ENCODE peak calls at places on chromosomes 3 and 15, in six cellular contexts. One of them, this sample, is unnamed.

GRCh38 chr15:76236350-76236749 is 74.9 kb downstream of the ETFA start:
- DNase-seq in upper lobe of left lung: no peak
- DNase-seq in HCT116: no peak
- DNase-seq in breast epithelium: no peak
- DNase-seq in sigmoid colon: no peak
- DNase-seq in endothelial cell of umbilical vein: no peak
- DNase-seq in this sample: no peak

GRCh38 chr3:14371573-14372474 is 30.6 kb upstream of the SLC6A6 start:
- DNase-seq in upper lobe of left lung: peak
- DNase-seq in HCT116: peak
- DNase-seq in endothelial cell of umbilical vein: peak
- DNase-seq in breast epithelium: peak
- DNase-seq in sigmoid colon: peak
- DNase-seq in this sample: peak

GRCh38 chr3:81270603-81271371 is 490.7 kb downstream of the GBE1 start:
- DNase-seq in sigmoid colon: no peak
- DNase-seq in upper lobe of left lung: no peak
- DNase-seq in endothelial cell of umbilical vein: no peak
- DNase-seq in breast epithelium: no peak
- DNase-seq in HCT116: no peak
- DNase-seq in this sample: no peak

GRCh38 chr15:40985541-40986330 is 32.5 kb downstream of the CHAC1 start:
- DNase-seq in sigmoid colon: no peak
- DNase-seq in HCT116: no peak
- DNase-seq in endothelial cell of umbilical vein: no peak
- DNase-seq in upper lobe of left lung: no peak
- DNase-seq in breast epithelium: no peak
- DNase-seq in this sample: no peak

GRCh38 chr3:131386429-131386926 is 4.9 kb downstream of the NUDT16 start:
- DNase-seq in endothelial cell of umbilical vein: peak
- DNase-seq in upper lobe of left lung: peak
- DNase-seq in breast epithelium: no peak
- DNase-seq in sigmoid colon: peak
- DNase-seq in HCT116: no peak
- DNase-seq in this sample: peak

GRCh38 chr3:188253800-188254452 is 100.0 kb downstream of the LPP start:
- DNase-seq in HCT116: no peak
- DNase-seq in breast epithelium: no peak
- DNase-seq in upper lobe of left lung: no peak
- DNase-seq in sigmoid colon: no peak
- DNase-seq in endothelial cell of umbilical vein: no peak
- DNase-seq in this sample: no peak

GRCh38 chr3:2873986-2874385 is 236.2 kb downstream of the IL5RA start:
- DNase-seq in sigmoid colon: no peak
- DNase-seq in breast epithelium: no peak
- DNase-seq in upper lobe of left lung: no peak
- DNase-seq in endothelial cell of umbilical vein: no peak
- DNase-seq in HCT116: no peak
- DNase-seq in this sample: no peak

GRCh38 chr3:133437391-133438093 is 37.7 kb downstream of the BFSP2 start:
- DNase-seq in upper lobe of left lung: no peak
- DNase-seq in breast epithelium: no peak
- DNase-seq in endothelial cell of umbilical vein: peak
- DNase-seq in HCT116: no peak
- DNase-seq in sigmoid colon: no peak
- DNase-seq in this sample: no peak

GRCh38 chr15:42510258-42511009 is 15.0 kb downstream of the SNAP23 start:
- DNase-seq in endothelial cell of umbilical vein: no peak
- DNase-seq in sigmoid colon: no peak
- DNase-seq in HCT116: no peak
- DNase-seq in breast epithelium: no peak
- DNase-seq in upper lobe of left lung: no peak
- DNase-seq in this sample: no peak

GRCh38 chr3:197404030-197404429 is 105.6 kb upstream of the DLG1 start:
- DNase-seq in upper lobe of left lung: no peak
- DNase-seq in breast epithelium: no peak
- DNase-seq in sigmoid colon: no peak
- DNase-seq in HCT116: no peak
- DNase-seq in endothelial cell of umbilical vein: no peak
- DNase-seq in this sample: peak

GRCh38 chr3:27254896-27255295 is 114.3 kb downstream of the NEK10 start:
- DNase-seq in endothelial cell of umbilical vein: no peak
- DNase-seq in HCT116: no peak
- DNase-seq in breast epithelium: no peak
- DNase-seq in sigmoid colon: no peak
- DNase-seq in upper lobe of left lung: no peak
- DNase-seq in this sample: no peak

GRCh38 chr3:132006605-132007204 is 28.1 kb downstream of the CPNE4 start:
- DNase-seq in breast epithelium: no peak
- DNase-seq in upper lobe of left lung: no peak
- DNase-seq in endothelial cell of umbilical vein: peak
- DNase-seq in sigmoid colon: no peak
- DNase-seq in HCT116: peak
- DNase-seq in this sample: no peak

GRCh38 chr3:155101398-155101797 is 21.3 kb downstream of the MME start:
- DNase-seq in sigmoid colon: no peak
- DNase-seq in breast epithelium: no peak
- DNase-seq in upper lobe of left lung: no peak
- DNase-seq in endothelial cell of umbilical vein: no peak
- DNase-seq in HCT116: no peak
- DNase-seq in this sample: no peak

GRCh38 chr3:106945435-106945834 is 431.8 kb upstream of the CCDC54 start:
- DNase-seq in upper lobe of left lung: no peak
- DNase-seq in endothelial cell of umbilical vein: no peak
- DNase-seq in HCT116: no peak
- DNase-seq in breast epithelium: no peak
- DNase-seq in sigmoid colon: no peak
- DNase-seq in this sample: no peak

GRCh38 chr3:127421943-127422662 is 134.3 kb upstream of the PRR20G start:
- DNase-seq in endothelial cell of umbilical vein: no peak
- DNase-seq in HCT116: no peak
- DNase-seq in upper lobe of left lung: no peak
- DNase-seq in sigmoid colon: no peak
- DNase-seq in breast epithelium: no peak
- DNase-seq in this sample: peak

GRCh38 chr3:135929670-135930069 is 35.9 kb upstream of the PPP2R3A start:
- DNase-seq in upper lobe of left lung: no peak
- DNase-seq in breast epithelium: no peak
- DNase-seq in HCT116: no peak
- DNase-seq in endothelial cell of umbilical vein: no peak
- DNase-seq in sigmoid colon: peak
- DNase-seq in this sample: no peak

GRCh38 chr15:55587321-55588069 is 650 bp downstream of the PYGO1 start:
- DNase-seq in HCT116: no peak
- DNase-seq in endothelial cell of umbilical vein: peak
- DNase-seq in upper lobe of left lung: no peak
- DNase-seq in breast epithelium: no peak
- DNase-seq in sigmoid colon: peak
- DNase-seq in this sample: no peak

GRCh38 chr3:59411176-59411575 is 361.4 kb upstream of the CFAP20DC start:
- DNase-seq in endothelial cell of umbilical vein: no peak
- DNase-seq in breast epithelium: no peak
- DNase-seq in HCT116: no peak
- DNase-seq in sigmoid colon: no peak
- DNase-seq in upper lobe of left lung: no peak
- DNase-seq in this sample: no peak

GRCh38 chr15:28955160-28955502 is 69.4 kb downstream of the APBA2 start:
- DNase-seq in endothelial cell of umbilical vein: no peak
- DNase-seq in upper lobe of left lung: no peak
- DNase-seq in HCT116: no peak
- DNase-seq in sigmoid colon: no peak
- DNase-seq in breast epithelium: no peak
- DNase-seq in this sample: peak

GRCh38 chr15:56464893-56465520 is at the start of gene MNS1:
- DNase-seq in HCT116: peak
- DNase-seq in sigmoid colon: peak
- DNase-seq in upper lobe of left lung: peak
- DNase-seq in endothelial cell of umbilical vein: peak
- DNase-seq in breast epithelium: peak
- DNase-seq in this sample: peak

GRCh38 chr3:17808994-17809393 is 66.6 kb upstream of the TBC1D5 start:
- DNase-seq in upper lobe of left lung: no peak
- DNase-seq in breast epithelium: no peak
- DNase-seq in endothelial cell of umbilical vein: peak
- DNase-seq in HCT116: no peak
- DNase-seq in sigmoid colon: no peak
- DNase-seq in this sample: no peak

GRCh38 chr3:171445805-171446204 is 14.4 kb downstream of the TNIK start:
- DNase-seq in upper lobe of left lung: no peak
- DNase-seq in sigmoid colon: no peak
- DNase-seq in endothelial cell of umbilical vein: no peak
- DNase-seq in HCT116: no peak
- DNase-seq in breast epithelium: no peak
- DNase-seq in this sample: no peak

GRCh38 chr3:72629191-72629611 is 219.0 kb downstream of the SHQ1 start:
- DNase-seq in endothelial cell of umbilical vein: no peak
- DNase-seq in HCT116: no peak
- DNase-seq in upper lobe of left lung: no peak
- DNase-seq in sigmoid colon: no peak
- DNase-seq in breast epithelium: no peak
- DNase-seq in this sample: no peak

GRCh38 chr3:30628931-30629590 is 22.7 kb downstream of the TGFBR2 start:
- DNase-seq in HCT116: no peak
- DNase-seq in sigmoid colon: no peak
- DNase-seq in upper lobe of left lung: no peak
- DNase-seq in endothelial cell of umbilical vein: no peak
- DNase-seq in breast epithelium: no peak
- DNase-seq in this sample: no peak

GRCh38 chr3:106423321-106424225 is 554.8 kb upstream of the CBLB start:
- DNase-seq in breast epithelium: no peak
- DNase-seq in HCT116: no peak
- DNase-seq in sigmoid colon: no peak
- DNase-seq in upper lobe of left lung: no peak
- DNase-seq in endothelial cell of umbilical vein: no peak
- DNase-seq in this sample: no peak

GRCh38 chr3:167729591-167729990 is 5.1 kb downstream of the PDCD10 start:
- DNase-seq in endothelial cell of umbilical vein: no peak
- DNase-seq in breast epithelium: no peak
- DNase-seq in HCT116: no peak
- DNase-seq in sigmoid colon: no peak
- DNase-seq in upper lobe of left lung: no peak
- DNase-seq in this sample: no peak

GRCh38 chr3:45078910-45079522 is 52.9 kb downstream of the CLEC3B start:
- DNase-seq in endothelial cell of umbilical vein: no peak
- DNase-seq in HCT116: peak
- DNase-seq in breast epithelium: no peak
- DNase-seq in upper lobe of left lung: no peak
- DNase-seq in sigmoid colon: no peak
- DNase-seq in this sample: no peak

GRCh38 chr15:84983711-84984110 is 2.1 kb downstream of the PDE8A start:
- DNase-seq in upper lobe of left lung: no peak
- DNase-seq in HCT116: no peak
- DNase-seq in sigmoid colon: no peak
- DNase-seq in endothelial cell of umbilical vein: no peak
- DNase-seq in breast epithelium: no peak
- DNase-seq in this sample: no peak

GRCh38 chr3:138329127-138329983 is at the start of gene NME9:
- DNase-seq in upper lobe of left lung: peak
- DNase-seq in endothelial cell of umbilical vein: peak
- DNase-seq in breast epithelium: peak
- DNase-seq in HCT116: peak
- DNase-seq in sigmoid colon: peak
- DNase-seq in this sample: peak

GRCh38 chr15:81492303-81492702 is 118.3 kb upstream of the TMC3 start:
- DNase-seq in upper lobe of left lung: no peak
- DNase-seq in breast epithelium: no peak
- DNase-seq in HCT116: no peak
- DNase-seq in endothelial cell of umbilical vein: peak
- DNase-seq in sigmoid colon: no peak
- DNase-seq in this sample: no peak

GRCh38 chr15:81497226-81497625 is 123.2 kb upstream of the TMC3 start:
- DNase-seq in HCT116: no peak
- DNase-seq in endothelial cell of umbilical vein: no peak
- DNase-seq in breast epithelium: no peak
- DNase-seq in sigmoid colon: no peak
- DNase-seq in upper lobe of left lung: no peak
- DNase-seq in this sample: no peak

GRCh38 chr15:81493246-81493645 is 119.2 kb upstream of the TMC3 start:
- DNase-seq in sigmoid colon: no peak
- DNase-seq in HCT116: no peak
- DNase-seq in breast epithelium: no peak
- DNase-seq in upper lobe of left lung: no peak
- DNase-seq in endothelial cell of umbilical vein: no peak
- DNase-seq in this sample: no peak

GRCh38 chr15:81485806-81486205 is 111.8 kb upstream of the TMC3 start:
- DNase-seq in sigmoid colon: no peak
- DNase-seq in breast epithelium: no peak
- DNase-seq in upper lobe of left lung: no peak
- DNase-seq in endothelial cell of umbilical vein: peak
- DNase-seq in HCT116: no peak
- DNase-seq in this sample: no peak

GRCh38 chr15:81491414-81492101 is 117.5 kb upstream of the TMC3 start:
- DNase-seq in breast epithelium: no peak
- DNase-seq in HCT116: no peak
- DNase-seq in endothelial cell of umbilical vein: no peak
- DNase-seq in sigmoid colon: no peak
- DNase-seq in upper lobe of left lung: no peak
- DNase-seq in this sample: no peak
- H3K4me3 ChIP-seq in breast epithelium: no peak
- H3K4me3 ChIP-seq in HCT116: no peak
- H3K4me3 ChIP-seq in endothelial cell of umbilical vein: no peak
- H3K4me3 ChIP-seq in sigmoid colon: no peak
- H3K4me3 ChIP-seq in upper lobe of left lung: no peak
- H3K4me3 ChIP-seq in this sample: no peak

DNA sequence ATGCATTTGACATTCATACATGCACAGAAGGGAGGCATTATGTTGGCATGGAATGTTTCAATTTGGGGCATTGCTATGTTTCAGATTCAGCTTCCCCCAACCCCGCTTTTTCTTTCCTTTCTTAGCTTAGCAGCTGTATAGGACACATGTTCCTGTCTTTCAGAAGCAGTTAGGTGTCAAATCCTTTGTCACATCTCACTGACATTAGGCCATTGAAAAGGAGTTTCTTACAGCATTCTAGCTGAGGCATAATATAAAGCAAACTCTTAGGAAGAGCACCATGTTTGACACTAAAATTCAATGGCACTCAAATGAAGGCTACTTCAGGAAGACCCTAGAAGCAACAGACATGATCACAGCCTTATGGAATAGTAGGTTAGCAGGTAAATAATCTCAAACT is 318.3 kb upstream of the ARPP21 start:
- DNase-seq in sigmoid colon: no peak
- DNase-seq in breast epithelium: no peak
- DNase-seq in HCT116: no peak
- DNase-seq in endothelial cell of umbilical vein: no peak
- DNase-seq in upper lobe of left lung: no peak
- DNase-seq in this sample: no peak
- TF ChIP-seq POLR2AphosphoS5 in sigmoid colon: no peak
- TF ChIP-seq POLR2AphosphoS5 in breast epithelium: no peak
- TF ChIP-seq POLR2AphosphoS5 in HCT116: no peak
- TF ChIP-seq POLR2AphosphoS5 in endothelial cell of umbilical vein: no peak
- TF ChIP-seq POLR2AphosphoS5 in upper lobe of left lung: no peak
- TF ChIP-seq POLR2AphosphoS5 in this sample: no peak

GRCh38 chr3:143065364-143065763 is 54.2 kb upstream of the CHST2 start:
- DNase-seq in sigmoid colon: no peak
- DNase-seq in HCT116: no peak
- DNase-seq in upper lobe of left lung: no peak
- DNase-seq in endothelial cell of umbilical vein: no peak
- DNase-seq in breast epithelium: no peak
- DNase-seq in this sample: no peak
- H3K4me3 ChIP-seq in sigmoid colon: no peak
- H3K4me3 ChIP-seq in HCT116: no peak
- H3K4me3 ChIP-seq in upper lobe of left lung: no peak
- H3K4me3 ChIP-seq in endothelial cell of umbilical vein: no peak
- H3K4me3 ChIP-seq in breast epithelium: no peak
- H3K4me3 ChIP-seq in this sample: no peak

GRCh38 chr15:89494941-89495637 is 1.3 kb downstream of the RHCG start:
- DNase-seq in endothelial cell of umbilical vein: no peak
- DNase-seq in upper lobe of left lung: no peak
- DNase-seq in sigmoid colon: peak
- DNase-seq in breast epithelium: no peak
- DNase-seq in HCT116: no peak
- DNase-seq in this sample: no peak
- TF ChIP-seq POLR2AphosphoS5 in endothelial cell of umbilical vein: no peak
- TF ChIP-seq POLR2AphosphoS5 in upper lobe of left lung: no peak
- TF ChIP-seq POLR2AphosphoS5 in sigmoid colon: no peak
- TF ChIP-seq POLR2AphosphoS5 in breast epithelium: no peak
- TF ChIP-seq POLR2AphosphoS5 in HCT116: no peak
- TF ChIP-seq POLR2AphosphoS5 in this sample: no peak